ENCODE peak calls at places on chromosomes 11 and 22, in seven cellular contexts. I, K, O, D, S, B and E are unnamed samples.

GRCh38 chr22:40703731-40704130 is 24.4 kb downstream of the MCHR1 start:
- DNase-seq in I (no peak), K (no peak), O (no peak), D (no peak), S (no peak), B (no peak), E (no peak)

GRCh38 chr11:125945797-125946520 is at the start of gene VSIG10L2:
- DNase-seq in I (no peak), K (no peak), O (no peak), D (no peak), S (no peak), B (no peak), E (no peak)

GRCh38 chr22:22714600-22715361 is 70.4 kb downstream of the GGTLC2 start:
- DNase-seq in I (no peak), K (no peak), O (no peak), D (no peak), S (no peak), B (no peak), E (no peak)

GRCh38 chr11:40819230-40819629 is 640.2 kb downstream of the LRRC4C start:
- DNase-seq in I (no peak), K (no peak), O (no peak), D (no peak), S (no peak), B (no peak), E (no peak)

GRCh38 chr11:32110795-32111194 is 19.9 kb downstream of the RCN1 start:
- DNase-seq in I (no peak), K (no peak), O (no peak), D (no peak), S (no peak), B (no peak), E (no peak)

GRCh38 chr22:37244114-37244921 is at the start of gene RAC2:
- DNase-seq in I (peak), K (peak), O (peak), D (peak), S (peak), B (peak), E (no peak)

GRCh38 chr11:110833033-110833484 is 120.8 kb upstream of the ARHGAP20 start:
- DNase-seq in I (peak), K (no peak), O (peak), D (peak), S (peak), B (no peak), E (no peak)

GRCh38 chr11:59553323-59553722 is 42.0 kb downstream of the OR4D9 start:
- DNase-seq in I (no peak), K (no peak), O (no peak), D (no peak), S (no peak), B (no peak), E (no peak)

GRCh38 chr22:43263645-43264514 is 76.9 kb upstream of the TTLL12 start:
- DNase-seq in I (peak), K (no peak), O (peak), D (peak), S (peak), B (peak), E (peak)

GRCh38 chr11:112810951-112811350 is 150.3 kb upstream of the NCAM1 start:
- DNase-seq in I (peak), K (no peak), O (no peak), D (no peak), S (no peak), B (no peak), E (no peak)

GRCh38 chr11:87260811-87261210 is 223.1 kb downstream of the TMEM135 start:
- DNase-seq in I (no peak), K (no peak), O (peak), D (no peak), S (no peak), B (no peak), E (no peak)

GRCh38 chr22:45818130-45819085 is 146.8 kb downstream of the ATXN10 start:
- DNase-seq in I (no peak), K (peak), O (no peak), D (peak), S (peak), B (no peak), E (no peak)

GRCh38 chr11:101466352-101466751 is 117.5 kb downstream of the TRPC6 start:
- DNase-seq in I (no peak), K (no peak), O (no peak), D (no peak), S (no peak), B (no peak), E (no peak)

GRCh38 chr11:117039897-117040296 is 58.3 kb downstream of the SIK3 start:
- DNase-seq in I (peak), K (no peak), O (no peak), D (no peak), S (no peak), B (no peak), E (no peak)

GRCh38 chr11:1546536-1547466 is 25.3 kb downstream of the DUSP8 start:
- DNase-seq in I (peak), K (no peak), O (no peak), D (peak), S (peak), B (no peak), E (no peak)

GRCh38 chr11:62835336-62835735 is 2.7 kb upstream of the TEX54 start:
- DNase-seq in I (no peak), K (no peak), O (no peak), D (no peak), S (no peak), B (no peak), E (no peak)

GRCh38 chr11:83528225-83528624 is 242.1 kb upstream of the CCDC90B start:
- DNase-seq in I (no peak), K (no peak), O (no peak), D (no peak), S (no peak), B (no peak), E (no peak)

GRCh38 chr22:46442217-46442853 is 95.1 kb downstream of the CELSR1 start:
- DNase-seq in I (no peak), K (no peak), O (no peak), D (no peak), S (no peak), B (no peak), E (no peak)

GRCh38 chr11:17773674-17774073 is 39.1 kb downstream of the KCNC1 start:
- DNase-seq in I (no peak), K (peak), O (no peak), D (no peak), S (no peak), B (no peak), E (no peak)

GRCh38 chr11:128498846-128499245 is 88.5 kb downstream of the ETS1 start:
- DNase-seq in I (no peak), K (no peak), O (peak), D (no peak), S (peak), B (no peak), E (no peak)

GRCh38 chr11:28107331-28107725 is 628 bp downstream of the KIF18A start:
- DNase-seq in I (peak), K (no peak), O (peak), D (no peak), S (no peak), B (no peak), E (no peak)

GRCh38 chr11:61598383-61598782 is 17.5 kb upstream of the SYT7 start:
- DNase-seq in I (no peak), K (no peak), O (no peak), D (no peak), S (no peak), B (no peak), E (no peak)

GRCh38 chr11:10373340-10373739 is 68.5 kb downstream of the ADM start:
- DNase-seq in I (no peak), K (no peak), O (peak), D (peak), S (peak), B (no peak), E (no peak)

GRCh38 chr11:45054956-45055355 is 91.5 kb upstream of the PRDM11 start:
- DNase-seq in I (no peak), K (no peak), O (no peak), D (no peak), S (no peak), B (no peak), E (no peak)

GRCh38 chr22:32844251-32844650 is 42.7 kb downstream of the TIMP3 start:
- DNase-seq in I (no peak), K (no peak), O (no peak), D (no peak), S (no peak), B (no peak), E (no peak)

GRCh38 chr11:86397351-86397750 is 22.7 kb downstream of the CCDC81 start:
- DNase-seq in I (no peak), K (no peak), O (no peak), D (no peak), S (no peak), B (no peak), E (no peak)

GRCh38 chr22:36737776-36738175 is 34.2 kb upstream of the CACNG2 start:
- DNase-seq in I (peak), K (peak), O (no peak), D (no peak), S (no peak), B (peak), E (no peak)

GRCh38 chr11:13354335-13354734 is 76.7 kb downstream of the BMAL1 start:
- DNase-seq in I (peak), K (no peak), O (peak), D (no peak), S (peak), B (no peak), E (no peak)
- TF ChIP-seq CTCF in I (peak), K (no peak), O (peak), D (no peak), S (peak), B (peak), E (peak)

DNA sequence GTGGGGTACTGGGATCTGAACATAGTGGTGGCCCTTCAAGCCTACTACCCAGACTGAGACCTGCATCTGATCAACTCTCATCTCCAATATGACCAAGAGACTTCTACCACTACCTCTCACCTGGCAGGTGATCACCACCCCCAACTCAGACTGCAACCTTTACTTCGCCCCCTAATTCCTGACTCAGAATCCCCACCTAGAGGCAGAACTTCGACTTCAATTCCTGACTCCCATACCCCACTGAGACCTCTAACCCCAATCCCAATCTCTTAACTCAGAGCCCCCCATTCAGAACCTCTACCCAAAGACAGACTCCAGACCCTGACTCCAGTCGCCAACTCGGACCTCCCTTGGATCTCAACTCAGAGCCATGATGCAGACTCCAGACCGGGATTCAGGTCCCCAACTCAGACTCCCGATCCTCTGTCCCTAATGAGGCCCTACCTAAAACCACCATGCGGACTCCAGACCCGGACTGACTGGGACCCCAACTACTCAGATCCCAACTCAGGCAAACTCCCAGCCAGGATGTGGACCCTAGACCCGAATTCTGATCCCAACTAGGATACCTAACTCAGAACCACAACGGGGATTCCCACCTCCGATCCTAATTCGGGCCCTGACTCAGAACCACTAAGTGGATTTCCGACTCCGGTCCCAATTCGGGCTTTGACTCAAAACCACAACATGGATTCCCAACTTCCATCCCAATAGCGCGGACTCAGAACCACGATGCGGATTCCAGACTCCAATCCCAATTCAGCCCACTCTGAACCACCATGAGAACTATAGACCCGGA is 1.2 kb downstream of the KCNQ1OT1 start:
- DNase-seq in I (peak), K (peak), O (no peak), D (no peak), S (no peak), B (no peak), E (no peak)
- H3K4me3 ChIP-seq in I (peak), K (peak), O (peak), D (peak), S (peak), B (peak), E (peak)

DNA sequence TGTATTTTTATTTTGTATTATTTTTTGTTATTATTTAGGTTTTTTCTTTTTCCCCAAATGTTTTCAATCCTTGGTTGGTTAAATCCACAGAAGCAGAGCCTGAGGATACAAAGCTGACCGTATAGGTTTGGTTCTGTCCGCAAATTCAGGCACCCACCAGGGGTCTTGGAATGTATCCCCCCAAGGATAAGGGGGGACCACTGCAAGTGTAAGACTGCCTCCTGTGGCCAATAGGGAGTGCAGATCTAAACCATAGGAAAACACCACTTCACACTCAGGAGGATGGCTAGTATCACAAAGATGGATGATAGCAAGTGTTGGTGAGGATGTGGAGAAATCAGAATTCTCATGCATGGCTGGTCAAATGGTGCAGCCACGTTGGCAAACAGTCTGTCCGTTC is 20.0 kb downstream of the CPT1A start:
- DNase-seq in I (no peak), K (no peak), O (no peak), D (no peak), S (no peak), B (no peak), E (no peak)
- TF ChIP-seq CTCF in I (no peak), K (no peak), O (no peak), D (no peak), S (no peak), B (no peak), E (peak)

GRCh38 chr22:31339148-31339832 is 6.9 kb downstream of the PATZ1 start:
- DNase-seq in I (no peak), K (no peak), O (no peak), D (no peak), S (no peak), B (no peak), E (no peak)

GRCh38 chr22:31334329-31334728 is 11.8 kb downstream of the PATZ1 start:
- DNase-seq in I (no peak), K (no peak), O (no peak), D (no peak), S (no peak), B (no peak), E (no peak)

GRCh38 chr22:31340360-31340759 is 5.8 kb downstream of the PATZ1 start:
- DNase-seq in I (no peak), K (no peak), O (no peak), D (no peak), S (no peak), B (no peak), E (no peak)

GRCh38 chr22:31333648-31334047 is 12.5 kb downstream of the PATZ1 start:
- DNase-seq in I (no peak), K (no peak), O (no peak), D (no peak), S (no peak), B (no peak), E (no peak)

GRCh38 chr22:31337178-31337577 is 9.0 kb downstream of the PATZ1 start:
- DNase-seq in I (peak), K (peak), O (no peak), D (no peak), S (peak), B (no peak), E (no peak)
- H3K4me3 ChIP-seq in I (no peak), K (no peak), O (no peak), D (no peak), S (no peak), B (no peak), E (no peak)

GRCh38 chr11:95975343-95975742 is 51.4 kb upstream of the MTMR2 start:
- DNase-seq in I (no peak), K (no peak), O (no peak), D (no peak), S (no peak), B (peak), E (no peak)
- TF ChIP-seq CTCF in I (no peak), K (no peak), O (no peak), D (no peak), S (no peak), B (no peak), E (no peak)

GRCh38 chr11:76152741-76153608 is 53.3 kb downstream of the WNT11 start:
- DNase-seq in I (no peak), K (no peak), O (no peak), D (no peak), S (no peak), B (no peak), E (no peak)

GRCh38 chr11:76153609-76153949 is 52.7 kb downstream of the WNT11 start:
- DNase-seq in I (peak), K (no peak), O (peak), D (no peak), S (peak), B (no peak), E (no peak)

GRCh38 chr11:76151561-76152085 is 54.7 kb downstream of the WNT11 start:
- DNase-seq in I (peak), K (no peak), O (no peak), D (no peak), S (no peak), B (no peak), E (no peak)

GRCh38 chr11:76150141-76150540 is 56.2 kb downstream of the WNT11 start:
- DNase-seq in I (no peak), K (no peak), O (no peak), D (no peak), S (no peak), B (no peak), E (no peak)

GRCh38 chr11:76152086-76152658 is 54.1 kb downstream of the WNT11 start:
- DNase-seq in I (peak), K (peak), O (peak), D (peak), S (peak), B (peak), E (no peak)
- H3K4me3 ChIP-seq in I (peak), K (peak), O (peak), D (peak), S (no peak), B (peak), E (no peak)